ENCODE peak calls at places on chromosomes 7 and 10, in six cellular contexts. M is adrenal gland; Y is cardiac muscle cell; T is lower lobe of right lung; A is tibial nerve; N is CD4-positive, alpha-beta memory T cell. L is an unnamed sample.

GRCh38 chr10:119313645-119314044 is 106.3 kb downstream of the GRK5 start:
- DNase-seq in M (no peak), Y (no peak), T (no peak), A (no peak), N (peak; percentile 67), L (no peak)

GRCh38 chr7:13948019-13948781 is 41.3 kb downstream of the ETV1 start:
- DNase-seq in M (no peak), Y (no peak), T (no peak), A (no peak), N (no peak), L (no peak)

GRCh38 chr10:7449063-7449695 is 38.3 kb upstream of the SFMBT2 start:
- DNase-seq in M (no peak), Y (no peak), T (no peak), A (no peak), N (no peak), L (no peak)

GRCh38 chr10:7267142-7267541 is 143.7 kb downstream of the SFMBT2 start:
- DNase-seq in M (no peak), Y (no peak), T (no peak), A (no peak), N (no peak), L (no peak)

GRCh38 chr7:1812693-1813393 is 142.8 kb downstream of the ELFN1 start:
- DNase-seq in M (no peak), Y (peak; percentile 44), T (no peak), A (no peak), N (no peak), L (peak; percentile 59)

GRCh38 chr7:17298840-17299476 is 506 bp downstream of the AHR start:
- DNase-seq in M (peak; percentile 60), Y (peak; percentile 54), T (peak; percentile 79), A (peak; percentile 27), N (peak; percentile 74), L (peak; percentile 85)

GRCh38 chr7:85078181-85078580 is 108.7 kb downstream of the SEMA3D start:
- DNase-seq in M (no peak), Y (no peak), T (no peak), A (no peak), N (no peak), L (no peak)

GRCh38 chr7:362416-363096 is 72.6 kb downstream of the FOXL3 start:
- DNase-seq in M (no peak), Y (no peak), T (peak; percentile 52), A (no peak), N (peak; percentile 49), L (peak; percentile 62)

GRCh38 chr7:128837521-128837921 is 7.3 kb downstream of the FLNC start:
- DNase-seq in M (no peak), Y (no peak), T (no peak), A (no peak), N (no peak), L (no peak)

GRCh38 chr7:20299647-20300312 is 30.9 kb upstream of the ITGB8 start:
- DNase-seq in M (no peak), Y (no peak), T (no peak), A (no peak), N (no peak), L (no peak)

GRCh38 chr10:4546500-4546899 is 279.5 kb upstream of the AKR1E2 start:
- DNase-seq in M (no peak), Y (no peak), T (no peak), A (no peak), N (no peak), L (no peak)

GRCh38 chr10:99926925-99927718 is 82.6 kb downstream of the DNMBP start:
- DNase-seq in M (peak; percentile 50), Y (peak; percentile 19), T (no peak), A (no peak), N (no peak), L (no peak)

GRCh38 chr7:80480566-80480965 is 31.3 kb downstream of the GNAT3 start:
- DNase-seq in M (no peak), Y (no peak), T (no peak), A (no peak), N (no peak), L (no peak)

GRCh38 chr7:117019786-117020604 is 66.7 kb downstream of the ST7 start:
- DNase-seq in M (peak; percentile 82), Y (peak; percentile 85), T (peak; percentile 50), A (no peak), N (no peak), L (no peak)

GRCh38 chr7:152366662-152367061 is 69.1 kb downstream of the KMT2C start:
- DNase-seq in M (no peak), Y (no peak), T (no peak), A (no peak), N (no peak), L (no peak)

GRCh38 chr7:35820858-35821257 is 20.0 kb downstream of the SEPTIN7 start:
- DNase-seq in M (no peak), Y (peak; percentile 7), T (no peak), A (no peak), N (no peak), L (no peak)

DNA sequence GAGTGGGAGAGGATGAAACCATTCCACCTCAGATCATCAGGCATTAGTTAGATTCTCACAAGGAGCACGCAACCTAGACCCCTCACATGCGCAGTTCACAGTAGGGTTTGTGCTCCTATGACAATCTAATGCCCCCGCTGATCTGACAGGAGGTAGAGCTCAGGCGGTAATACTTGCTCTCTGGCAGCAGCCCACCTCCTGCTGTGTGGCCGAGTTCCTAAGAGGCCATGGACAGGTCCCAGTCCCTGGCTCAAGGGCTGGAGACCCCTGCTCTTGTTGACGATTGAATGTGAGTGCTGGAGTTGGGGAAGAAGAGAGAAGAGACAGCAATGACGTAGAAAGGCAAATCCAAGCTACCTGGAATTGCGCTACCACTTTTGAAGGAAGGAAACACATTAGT is 267.2 kb downstream of the TFEC start:
- DNase-seq in M (no peak), Y (no peak), T (no peak), A (no peak), N (no peak), L (no peak)
- H3K9me3 ChIP-seq in M (no peaks in the 10 kb centered on the region), Y (no peaks in the 10 kb centered on the region), T (no peaks in the 10 kb centered on the region), A (no peaks in the 10 kb centered on the region), N (no peaks in the 10 kb centered on the region), L (no peaks in the 10 kb centered on the region)

DNA sequence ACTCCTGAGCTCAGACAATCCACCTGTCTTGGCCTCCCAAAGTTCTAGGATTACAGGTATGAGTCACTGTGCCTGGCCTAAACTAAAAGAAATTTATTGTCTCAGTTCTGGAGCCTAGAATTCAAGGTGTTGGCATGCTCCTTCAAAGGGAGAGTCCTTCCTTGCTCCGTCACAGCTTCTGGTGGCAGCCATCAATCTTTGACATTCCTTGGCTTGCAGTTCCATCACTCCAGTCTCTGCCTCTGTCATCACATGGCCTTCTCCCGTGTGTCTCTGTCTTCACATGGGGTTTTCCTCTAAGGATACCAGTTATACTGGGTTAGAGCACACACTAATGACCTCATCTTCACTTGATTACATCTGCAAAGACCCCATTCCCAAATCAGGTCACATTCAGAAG is 55.4 kb downstream of the DNAJC12 start:
- DNase-seq in M (no peak), Y (no peak), T (no peak), A (no peak), N (no peak), L (no peak)
- H3K4me1 ChIP-seq in M (no peaks in the 10 kb centered on the region), Y (no peaks in the 10 kb centered on the region), T (no peaks in the 10 kb centered on the region), A (no peaks in the 10 kb centered on the region), N (peaks cover 32% of the 10 kb centered on the region), L (no peaks in the 10 kb centered on the region)

GRCh38 chr10:91424016-91424415 is 13.9 kb downstream of the HECTD2 start:
- DNase-seq in M (no peak), Y (no peak), T (no peak), A (no peak), N (no peak), L (no peak)

GRCh38 chr10:91418417-91418816 is 8.3 kb downstream of the HECTD2 start:
- DNase-seq in M (no peak), Y (no peak), T (no peak), A (no peak), N (no peak), L (no peak)

GRCh38 chr10:91422915-91423314 is 12.8 kb downstream of the HECTD2 start:
- DNase-seq in M (no peak), Y (no peak), T (no peak), A (no peak), N (no peak), L (no peak)

GRCh38 chr10:91416339-91416868 is 6.3 kb downstream of the HECTD2 start:
- DNase-seq in M (no peak), Y (no peak), T (no peak), A (no peak), N (no peak), L (no peak)

GRCh38 chr10:91420868-91421267 is 10.7 kb downstream of the HECTD2 start:
- DNase-seq in M (no peak), Y (no peak), T (no peak), A (no peak), N (no peak), L (no peak)
- H3K4me3 ChIP-seq in M (no peak overlapping the region), Y (no peak overlapping the region), T (no peak overlapping the region), A (no peak overlapping the region), N (no peak overlapping the region), L (no peak overlapping the region)

DNA sequence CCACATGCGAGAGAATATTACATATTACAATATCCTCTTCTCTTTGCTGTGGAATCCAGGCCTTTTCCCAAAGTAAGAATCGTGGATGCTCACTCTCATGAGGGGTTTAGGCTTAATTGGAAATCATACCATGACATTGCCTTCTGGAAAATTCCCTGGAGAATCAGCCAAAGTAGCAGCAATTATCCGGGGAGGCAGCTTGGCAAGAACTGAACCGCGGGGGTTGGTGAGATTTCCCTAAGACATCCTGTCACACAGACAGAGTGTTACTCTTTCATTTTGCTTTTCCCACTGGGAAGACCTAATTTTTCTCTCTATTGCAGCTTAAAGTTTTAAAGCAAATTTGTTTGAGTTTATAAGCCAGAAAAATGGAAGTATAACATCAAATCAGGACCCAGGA is 463.6 kb upstream of the DPP6 start:
- DNase-seq in M (no peak), Y (no peak), T (no peak), A (no peak), N (no peak), L (no peak)
- H3K9me3 ChIP-seq in M (no peaks in the 10 kb centered on the region), Y (no peaks in the 10 kb centered on the region), T (no peaks in the 10 kb centered on the region), A (no peaks in the 10 kb centered on the region), N (no peaks in the 10 kb centered on the region), L (no peaks in the 10 kb centered on the region)

GRCh38 chr10:26520575-26520974 is 82.4 kb downstream of the APBB1IP start:
- DNase-seq in M (no peak), Y (no peak), T (no peak), A (no peak), N (no peak), L (no peak)

GRCh38 chr10:26519803-26520202 is 81.7 kb downstream of the APBB1IP start:
- DNase-seq in M (no peak), Y (no peak), T (no peak), A (no peak), N (no peak), L (no peak)

GRCh38 chr10:26527018-26527417 is 88.9 kb downstream of the APBB1IP start:
- DNase-seq in M (no peak), Y (no peak), T (no peak), A (no peak), N (no peak), L (no peak)

GRCh38 chr10:26528048-26528447 is 89.9 kb downstream of the APBB1IP start:
- DNase-seq in M (no peak), Y (no peak), T (no peak), A (no peak), N (no peak), L (no peak)

DNA sequence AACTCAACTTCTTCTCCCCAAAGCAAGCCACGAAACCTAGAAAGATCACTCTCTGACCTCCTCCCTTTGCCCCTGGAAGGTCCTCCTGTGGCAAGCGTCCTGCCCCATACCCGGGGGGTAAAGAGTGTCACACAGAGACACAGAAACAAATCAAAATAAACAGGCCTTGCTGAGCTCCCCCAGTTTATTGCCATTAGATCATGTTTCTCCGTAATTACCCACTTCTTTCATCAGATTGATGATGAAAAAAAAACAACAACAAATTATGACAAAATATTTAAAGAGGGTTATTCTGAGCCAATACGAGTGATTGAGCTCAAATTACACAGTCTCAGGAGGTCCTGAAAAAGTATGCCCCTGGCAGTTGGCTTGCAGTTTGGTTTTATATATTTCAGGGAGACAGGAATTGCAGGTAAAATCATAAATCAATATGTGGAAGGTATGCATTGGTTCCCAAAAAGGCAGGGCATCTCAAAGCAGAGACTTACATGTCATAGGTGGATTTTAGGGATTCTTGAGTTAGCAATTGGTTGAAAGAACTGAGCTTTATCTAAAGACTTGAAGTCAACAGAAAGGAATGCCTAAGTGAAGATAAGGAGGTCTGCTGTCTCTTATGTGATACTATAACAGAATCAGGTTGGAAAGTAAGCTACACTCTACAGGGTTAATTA is 86.2 kb downstream of the APBB1IP start:
- DNase-seq in M (no peak), Y (no peak), T (no peak), A (no peak), N (no peak), L (no peak)
- H3K4me1 ChIP-seq in M (no peaks in the 10 kb centered on the region), Y (no peaks in the 10 kb centered on the region), T (no peaks in the 10 kb centered on the region), A (no peaks in the 10 kb centered on the region), N (no peaks in the 10 kb centered on the region), L (no peaks in the 10 kb centered on the region)

L was measured in upper lobe of right lung.